ENCODE peak calls at places on chromosomes 2 and 18, in ten cellular contexts. C is transverse colon; M is astrocyte of the spinal cord; K is CD8-positive, alpha-beta T cell; L is foreskin fibroblast; T is B cell; V is stomach; G is cardiac fibroblast; Q is adrenal gland; P is endothelial cell. D is an unnamed sample.

GRCh38 chr2:137566387-137566786 is 397.9 kb upstream of the HNMT start:
- DNase-seq in C (no peak), M (no peak), K (no peak), L (no peak), T (no peak), V (no peak), G (no peak), Q (no peak), P (no peak), D (no peak)

GRCh38 chr2:25122367-25122766 is 46.0 kb downstream of the POMC start:
- DNase-seq in C (no peak), M (no peak), K (no peak), L (no peak), T (no peak), V (no peak), G (no peak), Q (no peak), P (no peak), D (no peak)

GRCh38 chr2:10341193-10341592 is 38.5 kb downstream of the HPCAL1 start:
- DNase-seq in C (no peak), M (no peak), K (no peak), L (no peak), T (no peak), V (no peak), G (no peak), Q (no peak), P (no peak), D (no peak)

GRCh38 chr2:216559625-216560156 is 61.0 kb downstream of the RPL37A start:
- DNase-seq in C (no peak), M (peak), K (no peak), L (no peak), T (no peak), V (no peak), G (no peak), Q (no peak), P (no peak), D (no peak)

GRCh38 chr2:231535961-231536360 is 5.7 kb upstream of the NMUR1 start:
- DNase-seq in C (no peak), M (no peak), K (no peak), L (no peak), T (no peak), V (no peak), G (no peak), Q (no peak), P (no peak), D (no peak)

GRCh38 chr2:216408426-216409315 is 3.6 kb upstream of the SMARCAL1 start:
- DNase-seq in C (no peak), M (no peak), K (no peak), L (no peak), T (no peak), V (no peak), G (no peak), Q (no peak), P (no peak), D (no peak)

GRCh38 chr2:148814143-148814852 is 60.7 kb upstream of the KIF5C start:
- DNase-seq in C (peak), M (peak), K (no peak), L (peak), T (no peak), V (peak), G (peak), Q (peak), P (no peak), D (peak)

GRCh38 chr2:136281281-136282117 is 163.6 kb upstream of the CXCR4 start:
- DNase-seq in C (no peak), M (no peak), K (peak), L (no peak), T (peak), V (no peak), G (no peak), Q (no peak), P (no peak), D (no peak)

GRCh38 chr2:60742419-60742818 is 13.6 kb upstream of the PAPOLG start:
- DNase-seq in C (no peak), M (no peak), K (no peak), L (no peak), T (no peak), V (no peak), G (no peak), Q (no peak), P (no peak), D (no peak)

GRCh38 chr2:30372836-30373235 is 74.2 kb upstream of the LCLAT1 start:
- DNase-seq in C (no peak), M (no peak), K (no peak), L (no peak), T (no peak), V (no peak), G (no peak), Q (no peak), P (no peak), D (no peak)

GRCh38 chr18:54950221-54950620 is 9.0 kb downstream of the CCDC68 start:
- DNase-seq in C (no peak), M (no peak), K (no peak), L (no peak), T (no peak), V (peak), G (no peak), Q (no peak), P (no peak), D (peak)

GRCh38 chr2:146817613-146818012 is 1027.2 kb upstream of the ACVR2A start:
- DNase-seq in C (no peak), M (peak), K (no peak), L (peak), T (no peak), V (no peak), G (no peak), Q (no peak), P (no peak), D (no peak)

GRCh38 chr2:15700610-15701325 is 109.1 kb downstream of the DDX1 start:
- DNase-seq in C (no peak), M (no peak), K (no peak), L (no peak), T (no peak), V (no peak), G (no peak), Q (no peak), P (no peak), D (no peak)

GRCh38 chr2:189091253-189091652 is 88.3 kb downstream of the COL5A2 start:
- DNase-seq in C (no peak), M (peak), K (no peak), L (peak), T (no peak), V (no peak), G (peak), Q (no peak), P (no peak), D (no peak)

GRCh38 chr2:37781028-37781427 is 109.6 kb upstream of the CDC42EP3 start:
- DNase-seq in C (no peak), M (peak), K (no peak), L (peak), T (no peak), V (no peak), G (peak), Q (no peak), P (no peak), D (no peak)

GRCh38 chr2:233114421-233114861 is 54.3 kb downstream of the INPP5D start:
- DNase-seq in C (no peak), M (peak), K (no peak), L (no peak), T (no peak), V (no peak), G (no peak), Q (no peak), P (no peak), D (no peak)

GRCh38 chr18:57833441-57834101 is 30.5 kb upstream of the ATP8B1 start:
- DNase-seq in C (no peak), M (no peak), K (no peak), L (peak), T (peak), V (no peak), G (peak), Q (no peak), P (no peak), D (peak)

GRCh38 chr2:38528008-38528442 is 74.7 kb downstream of the HNRNPLL start:
- DNase-seq in C (no peak), M (peak), K (no peak), L (peak), T (no peak), V (no peak), G (peak), Q (peak), P (peak), D (no peak)

GRCh38 chr2:182186132-182186735 is 200.6 kb downstream of the PPP1R1C start:
- DNase-seq in C (no peak), M (peak), K (no peak), L (peak), T (no peak), V (no peak), G (peak), Q (no peak), P (peak), D (no peak)

GRCh38 chr18:10023853-10024638 is 110.2 kb downstream of the VAPA start:
- DNase-seq in C (no peak), M (no peak), K (no peak), L (no peak), T (no peak), V (no peak), G (no peak), Q (no peak), P (no peak), D (no peak)

GRCh38 chr2:88627856-88628568 is 748 bp upstream of the EIF2AK3 start:
- DNase-seq in C (peak), M (peak), K (peak), L (peak), T (peak), V (peak), G (peak), Q (peak), P (peak), D (peak)

GRCh38 chr18:79554945-79555645 is 124.5 kb upstream of the CTDP1 start:
- DNase-seq in C (no peak), M (no peak), K (no peak), L (no peak), T (peak), V (no peak), G (no peak), Q (no peak), P (no peak), D (no peak)

GRCh38 chr2:102186676-102187190 is at the start of gene IL1RL2:
- DNase-seq in C (peak), M (no peak), K (no peak), L (no peak), T (no peak), V (peak), G (no peak), Q (peak), P (no peak), D (no peak)

GRCh38 chr2:209771474-209772292 is at the start of gene UNC80:
- DNase-seq in C (peak), M (peak), K (no peak), L (peak), T (no peak), V (peak), G (peak), Q (peak), P (peak), D (peak)

GRCh38 chr2:35495182-35495581 is 860.4 kb upstream of the CRIM1 start:
- DNase-seq in C (no peak), M (no peak), K (no peak), L (no peak), T (no peak), V (no peak), G (no peak), Q (no peak), P (no peak), D (no peak)

GRCh38 chr2:134359367-134360081 is 105.7 kb downstream of the MGAT5 start:
- DNase-seq in C (peak), M (no peak), K (no peak), L (no peak), T (no peak), V (no peak), G (no peak), Q (no peak), P (no peak), D (no peak)

GRCh38 chr2:227460079-227460485 is 11.9 kb upstream of the AGFG1 start:
- DNase-seq in C (no peak), M (peak), K (peak), L (peak), T (peak), V (no peak), G (peak), Q (peak), P (no peak), D (no peak)

GRCh38 chr2:45210466-45211195 is 201.4 kb upstream of the SIX2 start:
- DNase-seq in C (no peak), M (no peak), K (no peak), L (peak), T (no peak), V (no peak), G (peak), Q (no peak), P (no peak), D (no peak)
- TF ChIP-seq CTCF in C (no peak), M (no peak), K (no peak), L (no peak), T (no peak), V (no peak), G (no peak), Q (no peak), P (no peak), D (no peak)

GRCh38 chr2:33034784-33035183 is 88.0 kb downstream of the LTBP1 start:
- DNase-seq in C (no peak), M (peak), K (no peak), L (peak), T (no peak), V (no peak), G (peak), Q (no peak), P (no peak), D (peak)
- TF ChIP-seq CTCF in C (peak), M (peak), K (no peak), L (peak), T (no peak), V (no peak), G (peak), Q (no peak), P (no peak), D (peak)

GRCh38 chr18:28109781-28110460 is 67.0 kb downstream of the CDH2 start:
- DNase-seq in C (no peak), M (peak), K (no peak), L (no peak), T (no peak), V (no peak), G (peak), Q (no peak), P (no peak), D (no peak)

GRCh38 chr18:28108254-28108653 is 68.7 kb downstream of the CDH2 start:
- DNase-seq in C (no peak), M (no peak), K (no peak), L (no peak), T (no peak), V (no peak), G (no peak), Q (no peak), P (no peak), D (no peak)

GRCh38 chr18:28110924-28111323 is 66.0 kb downstream of the CDH2 start:
- DNase-seq in C (no peak), M (no peak), K (no peak), L (no peak), T (no peak), V (no peak), G (no peak), Q (peak), P (no peak), D (no peak)

GRCh38 chr18:28112056-28112470 is 64.9 kb downstream of the CDH2 start:
- DNase-seq in C (no peak), M (peak), K (no peak), L (peak), T (no peak), V (no peak), G (peak), Q (no peak), P (no peak), D (no peak)

GRCh38 chr18:28108801-28109200 is 68.1 kb downstream of the CDH2 start:
- DNase-seq in C (no peak), M (peak), K (no peak), L (no peak), T (no peak), V (no peak), G (peak), Q (no peak), P (no peak), D (no peak)
- TF ChIP-seq CTCF in C (no peak), M (no peak), K (no peak), L (no peak), T (no peak), V (no peak), G (no peak), Q (no peak), P (no peak), D (no peak)

GRCh38 chr18:24023185-24023814 is 8.7 kb downstream of the TTC39C start:
- DNase-seq in C (no peak), M (no peak), K (no peak), L (no peak), T (no peak), V (no peak), G (no peak), Q (no peak), P (peak), D (no peak)
- TF ChIP-seq CTCF in C (no peak), M (no peak), K (no peak), L (no peak), T (no peak), V (no peak), G (no peak), Q (no peak), P (peak), D (no peak)

GRCh38 chr2:28228419-28228995 is 164.2 kb upstream of the FOSL2 start:
- DNase-seq in C (no peak), M (no peak), K (no peak), L (no peak), T (no peak), V (no peak), G (no peak), Q (no peak), P (no peak), D (no peak)
- TF ChIP-seq CTCF in C (peak), M (peak), K (peak), L (peak), T (peak), V (no peak), G (no peak), Q (no peak), P (peak), D (no peak)

DNA sequence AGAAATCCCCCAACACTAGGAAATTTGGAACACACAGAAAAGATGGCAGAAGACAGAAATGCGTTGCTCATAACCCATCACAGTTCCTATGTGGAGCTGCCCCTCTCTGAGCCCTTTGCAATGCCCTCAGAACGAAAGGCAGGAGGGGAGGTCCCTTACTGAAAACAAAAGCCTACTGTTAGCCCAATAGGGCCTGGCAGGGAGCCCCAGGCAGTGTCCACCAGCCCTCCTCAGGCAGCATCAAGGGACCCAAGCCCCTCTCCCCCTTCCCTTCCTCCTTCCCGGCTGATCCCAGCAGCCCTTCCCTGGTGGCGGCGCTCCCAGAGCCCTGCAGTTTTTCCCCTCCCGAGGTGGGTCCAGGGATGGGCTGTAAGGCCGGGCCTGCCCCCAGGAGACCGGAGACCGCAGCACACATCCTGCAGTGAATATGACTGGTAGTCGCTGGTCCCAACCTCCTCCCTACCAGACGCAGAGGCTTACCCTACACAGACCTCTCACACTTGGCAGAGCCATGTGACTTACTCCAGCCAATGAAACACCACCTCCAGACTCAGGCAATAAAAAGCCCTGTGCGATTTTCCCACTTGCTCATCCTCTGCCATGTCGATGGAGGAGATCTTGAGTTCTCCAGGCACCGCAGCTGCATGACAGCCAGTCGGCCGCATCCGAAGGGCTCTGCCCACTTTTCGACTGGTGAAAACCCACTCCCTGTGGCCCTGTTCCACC is 19.4 kb upstream of the DUSP2 start:
- DNase-seq in C (peak), M (no peak), K (no peak), L (no peak), T (peak), V (no peak), G (no peak), Q (no peak), P (no peak), D (no peak)
- TF ChIP-seq CTCF in C (no peak), M (no peak), K (no peak), L (no peak), T (no peak), V (no peak), G (no peak), Q (no peak), P (no peak), D (no peak)

GRCh38 chr2:163682695-163683094 is 53.1 kb downstream of the FIGN start:
- DNase-seq in C (no peak), M (peak), K (no peak), L (peak), T (no peak), V (no peak), G (peak), Q (no peak), P (no peak), D (no peak)
- TF ChIP-seq CTCF in C (no peak), M (peak), K (no peak), L (peak), T (no peak), V (no peak), G (peak), Q (no peak), P (no peak), D (no peak)

DNA sequence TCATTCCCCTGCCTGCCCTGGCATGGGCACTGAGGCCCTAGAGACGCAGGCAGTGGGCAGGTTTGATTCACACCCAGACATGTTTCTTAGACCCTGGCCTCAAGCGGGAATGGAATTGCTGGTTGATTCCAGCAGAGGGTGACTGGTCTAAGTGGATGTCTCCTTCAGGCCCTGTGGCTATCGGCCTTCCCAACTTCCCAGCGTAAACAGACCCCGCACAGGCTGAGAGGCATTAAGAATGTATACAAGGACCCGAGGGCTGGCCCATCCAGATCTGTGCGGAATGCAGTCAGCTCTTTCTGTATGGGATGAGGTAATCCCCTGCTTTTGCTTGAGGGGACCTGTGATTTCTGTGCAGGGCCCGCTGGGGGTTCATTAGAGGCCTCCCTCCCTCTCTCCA is 6.4 kb downstream of the ACKR3 start:
- DNase-seq in C (no peak), M (no peak), K (no peak), L (peak), T (no peak), V (no peak), G (no peak), Q (no peak), P (no peak), D (no peak)
- TF ChIP-seq CTCF in C (no peak), M (no peak), K (no peak), L (no peak), T (no peak), V (no peak), G (no peak), Q (no peak), P (no peak), D (no peak)

D was measured in body of pancreas.